ENCODE peak calls at places on chromosomes 6 and 20, in four cellular contexts. C is HepG2, P is stomach, Y is tibial nerve. A is an unnamed sample. For H3K36me3, the result is how much of the 10 kb centered on the place peaks cover.

GRCh38 chr6:3895303-3895635 is 46.1 kb downstream of the FAM50B start:
- DNase-seq in P (no peak), Y (no peak), C (no peak), A (no peak)

GRCh38 chr6:170480045-170480714 is 72.9 kb downstream of the PSMB1 start:
- DNase-seq in P (peak), C (no peak), Y (no peak), A (no peak)

GRCh38 chr6:132749111-132749510 is 8.6 kb downstream of the VNN2 start:
- DNase-seq in P (no peak), Y (no peak), C (no peak), A (no peak)

GRCh38 chr6:35400901-35401311 is 51.2 kb upstream of the FANCE start:
- DNase-seq in Y (no peak), P (peak), C (no peak), A (no peak)

GRCh38 chr6:52574709-52575489 is 2.0 kb downstream of the TRAM2 start:
- DNase-seq in Y (peak), C (no peak), P (peak), A (no peak)

GRCh38 chr6:11009353-11009752 is 34.8 kb downstream of the ELOVL2 start:
- DNase-seq in C (peak), Y (no peak), P (no peak), A (no peak)

GRCh38 chr6:99802396-99803031 is 191.5 kb downstream of the MCHR2 start:
- DNase-seq in Y (no peak), C (no peak), P (no peak), A (no peak)

GRCh38 chr6:166866839-166867637 is 89.3 kb downstream of the RNASET2 start:
- DNase-seq in P (peak), C (no peak), Y (no peak), A (no peak)

GRCh38 chr6:51855310-51856082 is 231.9 kb downstream of the PKHD1 start:
- DNase-seq in P (no peak), C (peak), Y (no peak), A (no peak)

GRCh38 chr6:25506020-25506419 is 146.0 kb upstream of the SCGN start:
- DNase-seq in C (no peak), P (no peak), Y (no peak), A (no peak)

GRCh38 chr6:40532349-40533028 is 54.7 kb downstream of the LRFN2 start:
- DNase-seq in Y (no peak), P (no peak), C (no peak), A (no peak)

GRCh38 chr6:49892280-49892679 is 25.9 kb upstream of the CRISP1 start:
- DNase-seq in C (no peak), P (no peak), Y (no peak), A (no peak)

GRCh38 chr6:20693466-20694063 is 159.3 kb downstream of the CDKAL1 start:
- DNase-seq in Y (no peak), P (no peak), C (no peak), A (no peak)

GRCh38 chr6:36986704-36987047 is 680 bp upstream of the MTCH1 start:
- DNase-seq in C (no peak), Y (no peak), P (no peak), A (no peak)

GRCh38 chr6:322205-322930 is 30.1 kb downstream of the DUSP22 start:
- DNase-seq in C (no peak), P (no peak), Y (no peak), A (no peak)

GRCh38 chr20:16368645-16369292 is 204.5 kb downstream of the KIF16B start:
- DNase-seq in C (peak), Y (no peak), P (no peak), A (no peak)

GRCh38 chr20:36062799-36063198 is 91.7 kb upstream of the EPB41L1 start:
- DNase-seq in Y (no peak), P (no peak), C (no peak), A (no peak)

GRCh38 chr20:12171927-12172581 is 254.4 kb downstream of the BTBD3 start:
- DNase-seq in C (no peak), Y (no peak), P (no peak), A (no peak)

GRCh38 chr6:6711832-6712231 is 123.3 kb downstream of the LY86 start:
- DNase-seq in Y (no peak), P (no peak), C (no peak), A (no peak)

GRCh38 chr6:167119680-167120556 is 3.0 kb upstream of the CCR6 start:
- DNase-seq in C (no peak), Y (no peak), P (peak), A (no peak)

GRCh38 chr20:33602826-33603590 is 59.1 kb upstream of the C20orf144 start:
- DNase-seq in Y (no peak), C (peak), P (no peak), A (no peak)

DNA sequence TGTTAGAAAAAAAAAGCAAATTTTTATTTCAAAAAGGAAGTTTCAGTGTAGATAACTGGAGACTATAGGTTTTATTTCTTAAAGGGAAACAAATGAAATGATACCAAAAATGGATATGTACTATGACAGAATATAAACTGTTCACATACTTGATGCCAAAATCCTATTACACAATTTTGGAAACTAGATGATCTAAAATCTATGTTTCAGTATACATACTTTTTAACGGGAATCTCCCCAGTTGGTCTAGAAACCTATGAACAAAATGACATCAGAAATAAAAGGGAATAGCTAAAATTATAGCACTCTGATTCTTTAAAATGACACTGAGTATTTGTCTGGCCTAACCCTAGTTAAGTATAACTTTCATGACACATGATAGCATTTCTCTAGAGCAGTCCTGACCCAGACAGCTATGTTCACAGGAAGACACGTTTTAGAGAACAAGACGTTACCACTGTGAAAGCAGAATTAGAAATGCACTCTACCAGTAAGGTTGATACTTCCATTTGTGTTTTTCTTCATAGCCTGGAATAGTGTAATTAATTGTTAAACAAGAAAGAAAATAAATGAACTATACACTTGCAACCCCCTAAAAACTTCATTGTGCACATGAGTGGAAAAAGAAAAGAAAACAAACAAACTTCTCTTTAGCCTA is 3.4 kb downstream of the OSER1 start:
- DNase-seq in P (no peak), C (no peak), Y (no peak), A (no peak)
- TF ChIP-seq EP300 in P (no peak), C (no peak), Y (no peak), A (no peak)

DNA sequence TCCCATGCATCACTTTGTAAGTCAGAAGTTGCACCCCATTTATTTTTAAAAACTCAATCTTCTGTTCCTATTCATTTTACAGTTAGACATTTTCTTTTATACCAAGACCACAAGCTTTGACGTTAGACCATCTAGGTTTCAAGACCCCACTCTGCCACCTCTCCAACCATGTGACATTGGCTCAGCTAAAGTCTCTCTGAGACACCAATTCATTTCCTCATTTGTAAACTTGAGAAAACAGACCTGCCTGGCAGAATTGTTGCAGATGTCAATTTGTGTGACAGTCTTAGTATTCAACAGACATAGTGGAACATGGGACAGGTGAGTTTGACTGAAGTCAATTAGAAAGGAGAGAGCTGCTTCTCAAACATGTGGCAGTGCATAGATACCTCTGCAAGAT is 55.6 kb upstream of the CSE1L start:
- DNase-seq in Y (no peak), P (no peak), C (no peak), A (no peak)
- H3K36me3 ChIP-seq in Y (under half), P (half or more), C (half or more), A (half or more)

GRCh38 chr6:33289784-33290315 is 449 bp downstream of the PFDN6 start:
- DNase-seq in C (no peak), P (no peak), Y (no peak), A (no peak)
- TF ChIP-seq POLR2A in C (no peak), P (no peak), Y (no peak), A (no peak)

DNA sequence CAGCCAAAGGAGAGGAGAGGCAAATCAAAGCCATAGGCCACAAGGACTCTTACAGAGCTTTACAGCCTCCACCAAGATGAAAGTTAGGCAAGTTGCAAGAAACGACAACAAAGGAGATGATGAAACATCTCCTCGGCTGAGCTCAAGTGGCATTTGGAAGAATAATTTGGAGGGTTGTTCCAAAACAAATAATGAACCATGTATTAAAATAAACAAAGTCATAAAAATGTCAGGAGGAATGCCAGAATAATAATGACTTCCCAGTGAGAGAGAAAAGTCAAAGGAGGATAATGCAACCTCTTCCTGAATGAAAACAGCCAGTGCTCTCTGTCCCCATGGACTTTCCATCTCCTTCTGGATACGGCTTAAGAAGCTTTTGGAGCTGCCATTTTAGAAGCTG is 371.4 kb upstream of the ID4 start:
- DNase-seq in P (no peak), Y (no peak), C (no peak), A (no peak)
- TF ChIP-seq EP300 in P (no peak), Y (no peak), C (no peak), A (no peak)

DNA sequence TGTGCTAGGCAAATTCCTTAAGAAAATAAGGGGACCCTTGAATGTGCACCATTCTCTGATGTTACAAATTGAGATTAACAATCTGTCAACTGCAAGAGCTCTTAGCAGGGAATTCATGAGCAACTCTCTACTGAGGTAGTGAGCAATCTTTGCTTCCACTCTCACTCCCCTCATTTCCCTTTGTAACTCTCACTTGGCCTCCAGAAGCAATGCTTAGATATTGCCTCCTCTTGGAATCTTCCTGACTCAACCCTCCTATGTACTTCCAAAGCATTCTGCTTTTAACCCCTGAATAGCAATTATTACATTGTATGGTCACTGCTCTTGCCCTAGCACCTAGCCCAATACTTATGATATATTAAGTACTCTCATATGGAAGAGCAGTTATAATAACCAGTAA is 16.5 kb downstream of the XPO5 start:
- DNase-seq in Y (no peak), P (no peak), C (no peak), A (no peak)
- H3K36me3 ChIP-seq in Y (under half), P (half or more), C (under half), A (half or more)

GRCh38 chr6:77653817-77654216 is 978 bp downstream of the MEI4 start:
- DNase-seq in Y (no peak), P (no peak), C (no peak), A (no peak)

GRCh38 chr6:77652739-77653138 is at the start of gene MEI4:
- DNase-seq in C (no peak), P (no peak), Y (no peak), A (no peak)

GRCh38 chr6:77650098-77650663 is 2.7 kb upstream of the MEI4 start:
- DNase-seq in C (no peak), Y (no peak), P (no peak), A (no peak)
- TF ChIP-seq POLR2A in C (no peak), Y (no peak), P (no peak), A (no peak)

GRCh38 chr6:42025066-42025789 is 25.1 kb upstream of the TAF8 start:
- DNase-seq in Y (no peak), C (no peak), P (no peak), A (no peak)
- TF ChIP-seq EP300 in Y (no peak), C (no peak), P (no peak), A (no peak)

DNA sequence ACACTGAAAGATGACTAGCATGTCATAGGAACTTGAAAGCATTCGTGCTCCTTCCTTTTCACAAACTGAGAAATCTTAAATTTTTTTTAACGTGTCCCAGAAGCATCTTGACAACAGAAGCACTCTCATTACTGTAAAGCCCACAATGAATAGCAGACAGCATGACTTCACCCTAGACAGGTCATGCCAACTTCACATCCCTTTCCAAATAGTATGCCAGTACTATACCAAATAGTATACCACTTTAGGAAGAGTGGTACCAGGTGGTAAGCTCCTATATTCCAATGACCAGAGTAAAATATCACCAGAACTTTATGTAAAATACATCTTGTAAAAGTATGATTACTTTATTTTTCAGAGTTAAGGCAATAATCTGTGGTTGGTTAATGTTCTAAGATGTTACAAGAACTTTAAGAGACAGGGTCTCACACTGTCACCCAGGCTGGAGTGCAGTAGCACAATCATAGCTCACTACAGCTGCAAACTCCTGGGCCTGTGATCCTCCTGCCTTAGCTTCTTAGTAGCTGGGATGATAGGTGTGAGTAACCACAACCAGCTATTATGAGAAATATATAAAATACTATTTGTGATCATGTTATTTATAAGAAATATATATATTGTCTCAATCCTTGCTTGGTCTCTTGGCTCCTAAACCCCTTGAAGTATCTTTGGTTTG is 15.7 kb downstream of the SOD2 start:
- DNase-seq in C (no peak), P (no peak), Y (no peak), A (no peak)
- H3K36me3 ChIP-seq in C (under half), P (under half), Y (under half), A (under half)